ENCODE peak calls at places on chromosomes 6 and 20, in four cellular contexts. One of them, this sample, is unnamed.

GRCh38 chr20:51428451-51429143 is 113.9 kb downstream of the NFATC2 start:
- DNase-seq in GM12878: no peak
- DNase-seq in GM23338: peak
- DNase-seq in K562: peak
- DNase-seq in this sample: peak

GRCh38 chr20:49132995-49133451 is 55.1 kb downstream of the STAU1 start:
- DNase-seq in GM23338: peak
- DNase-seq in K562: peak
- DNase-seq in GM12878: peak
- DNase-seq in this sample: peak

GRCh38 chr6:69961251-69961650 is 94.9 kb downstream of the COL19A1 start:
- DNase-seq in GM23338: no peak
- DNase-seq in K562: no peak
- DNase-seq in GM12878: no peak
- DNase-seq in this sample: no peak

GRCh38 chr6:41785689-41786450 is 1.6 kb upstream of the TOMM6 start:
- DNase-seq in GM12878: no peak
- DNase-seq in K562: no peak
- DNase-seq in GM23338: peak
- DNase-seq in this sample: no peak

GRCh38 chr6:13560651-13561044 is 13.8 kb upstream of the SIRT5 start:
- DNase-seq in GM23338: peak
- DNase-seq in GM12878: no peak
- DNase-seq in K562: peak
- DNase-seq in this sample: no peak

GRCh38 chr20:37781626-37782025 is 87.8 kb downstream of the CTNNBL1 start:
- DNase-seq in GM23338: peak
- DNase-seq in K562: no peak
- DNase-seq in GM12878: no peak
- DNase-seq in this sample: no peak

GRCh38 chr6:150755042-150755441 is 110.5 kb upstream of the MTHFD1L start:
- DNase-seq in GM23338: no peak
- DNase-seq in GM12878: no peak
- DNase-seq in K562: no peak
- DNase-seq in this sample: no peak

GRCh38 chr6:140401666-140402255 is 1027.3 kb upstream of the CITED2 start:
- DNase-seq in GM12878: no peak
- DNase-seq in GM23338: no peak
- DNase-seq in K562: no peak
- DNase-seq in this sample: no peak

GRCh38 chr6:83126223-83126622 is 58.8 kb downstream of the DOP1A start:
- DNase-seq in GM12878: no peak
- DNase-seq in GM23338: no peak
- DNase-seq in K562: no peak
- DNase-seq in this sample: no peak

GRCh38 chr6:63805808-63806572 is 170.4 kb downstream of the PHF3 start:
- DNase-seq in GM23338: no peak
- DNase-seq in GM12878: no peak
- DNase-seq in K562: no peak
- DNase-seq in this sample: peak

GRCh38 chr6:40948598-40948997 is 90.4 kb downstream of the UNC5CL start:
- DNase-seq in GM23338: peak
- DNase-seq in K562: no peak
- DNase-seq in GM12878: no peak
- DNase-seq in this sample: no peak

GRCh38 chr6:150683320-150683719 is 83.6 kb downstream of the PLEKHG1 start:
- DNase-seq in GM12878: no peak
- DNase-seq in GM23338: no peak
- DNase-seq in K562: no peak
- DNase-seq in this sample: no peak

GRCh38 chr20:18663932-18664331 is 76.1 kb downstream of the DTD1 start:
- DNase-seq in GM12878: no peak
- DNase-seq in GM23338: no peak
- DNase-seq in K562: no peak
- DNase-seq in this sample: no peak

GRCh38 chr6:50965495-50965894 is 146.8 kb downstream of the TFAP2B start:
- DNase-seq in GM23338: no peak
- DNase-seq in K562: no peak
- DNase-seq in GM12878: no peak
- DNase-seq in this sample: no peak

GRCh38 chr20:20637998-20638397 is 74.4 kb downstream of the RALGAPA2 start:
- DNase-seq in K562: no peak
- DNase-seq in GM12878: no peak
- DNase-seq in GM23338: no peak
- DNase-seq in this sample: no peak

GRCh38 chr6:15682965-15683822 is 20.4 kb upstream of the DTNBP1 start:
- DNase-seq in GM23338: no peak
- DNase-seq in K562: no peak
- DNase-seq in GM12878: peak
- DNase-seq in this sample: peak

GRCh38 chr6:6729971-6730370 is 141.5 kb downstream of the LY86 start:
- DNase-seq in GM23338: no peak
- DNase-seq in GM12878: no peak
- DNase-seq in K562: no peak
- DNase-seq in this sample: no peak

GRCh38 chr6:124772733-124773319 is 189.4 kb upstream of the RNF217 start:
- DNase-seq in GM12878: no peak
- DNase-seq in GM23338: no peak
- DNase-seq in K562: no peak
- DNase-seq in this sample: no peak

GRCh38 chr6:15417811-15418210 is 171.9 kb downstream of the JARID2 start:
- DNase-seq in GM23338: no peak
- DNase-seq in K562: no peak
- DNase-seq in GM12878: no peak
- DNase-seq in this sample: no peak

GRCh38 chr6:34176261-34177031 is 30.6 kb upstream of the GRM4 start:
- DNase-seq in K562: no peak
- DNase-seq in GM12878: no peak
- DNase-seq in GM23338: no peak
- DNase-seq in this sample: no peak

GRCh38 chr6:122476131-122476530 is 4.5 kb upstream of the SERINC1 start:
- DNase-seq in GM23338: peak
- DNase-seq in K562: no peak
- DNase-seq in GM12878: no peak
- DNase-seq in this sample: peak

GRCh38 chr6:44188819-44189218 is 27.9 kb upstream of the MYMX start:
- DNase-seq in GM12878: no peak
- DNase-seq in GM23338: no peak
- DNase-seq in K562: no peak
- DNase-seq in this sample: peak

GRCh38 chr6:108768176-108768555 is 80.1 kb upstream of the ARMC2 start:
- DNase-seq in GM23338: no peak
- DNase-seq in GM12878: no peak
- DNase-seq in K562: no peak
- DNase-seq in this sample: no peak

GRCh38 chr6:51856508-51856907 is 230.9 kb downstream of the PKHD1 start:
- DNase-seq in GM12878: no peak
- DNase-seq in K562: no peak
- DNase-seq in GM23338: no peak
- DNase-seq in this sample: no peak

GRCh38 chr6:149317656-149318571 is at the start of gene TAB2:
- DNase-seq in K562: peak
- DNase-seq in GM12878: no peak
- DNase-seq in GM23338: peak
- DNase-seq in this sample: no peak

GRCh38 chr6:107894821-107895396 is 63.1 kb downstream of the SEC63 start:
- DNase-seq in GM12878: peak
- DNase-seq in K562: no peak
- DNase-seq in GM23338: no peak
- DNase-seq in this sample: no peak

GRCh38 chr6:84825461-84825860 is 61.1 kb upstream of the TBX18 start:
- DNase-seq in GM23338: no peak
- DNase-seq in K562: no peak
- DNase-seq in GM12878: no peak
- DNase-seq in this sample: no peak

GRCh38 chr6:63440057-63440456 is 120.3 kb upstream of the LGSN start:
- DNase-seq in GM12878: no peak
- DNase-seq in K562: no peak
- DNase-seq in GM23338: no peak
- DNase-seq in this sample: no peak

DNA sequence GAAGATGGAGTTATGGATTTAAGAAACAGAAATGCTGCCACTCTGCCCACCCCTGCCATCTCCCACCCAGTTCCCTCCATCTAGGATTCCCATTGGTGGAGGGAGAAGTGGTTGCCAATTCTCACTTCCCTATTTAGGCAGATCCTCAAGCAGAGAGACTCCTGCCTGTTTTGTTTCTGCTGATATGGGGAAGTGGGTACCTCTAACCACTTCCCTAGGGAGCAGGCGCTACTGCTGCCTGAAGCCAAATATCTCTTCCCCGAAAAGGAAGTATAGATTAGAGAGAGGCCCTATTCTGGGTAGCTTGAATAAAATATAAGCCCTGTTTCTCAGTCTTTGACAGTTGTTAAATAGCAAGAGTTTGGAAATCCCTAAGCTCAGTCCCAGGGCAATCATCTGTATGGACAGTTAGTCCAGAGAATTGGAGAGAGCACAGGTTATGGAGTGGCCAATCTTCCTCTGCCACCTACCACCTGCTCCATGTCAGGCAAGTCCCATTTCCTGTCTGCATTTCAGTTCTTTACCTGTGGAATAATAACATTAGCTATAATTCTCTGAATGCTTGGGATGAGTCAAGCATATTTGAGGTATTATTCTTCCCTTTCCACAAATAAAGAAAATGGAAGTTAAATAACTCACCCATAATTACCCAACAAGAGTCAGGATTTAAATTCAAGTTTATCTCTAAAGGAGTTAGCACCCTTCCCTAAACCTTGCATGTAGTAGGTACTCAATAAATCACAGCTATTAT is 2.6 kb upstream of the ADGB start:
- DNase-seq in K562: no peak
- DNase-seq in GM23338: no peak
- DNase-seq in GM12878: no peak
- DNase-seq in this sample: no peak
- TF ChIP-seq REST in K562: no peak
- TF ChIP-seq REST in GM23338: no peak
- TF ChIP-seq REST in GM12878: no peak
- TF ChIP-seq REST in this sample: no peak

GRCh38 chr6:104527761-104528415 is 331.8 kb downstream of the HACE1 start:
- DNase-seq in K562: peak
- DNase-seq in GM12878: no peak
- DNase-seq in GM23338: peak
- DNase-seq in this sample: peak
- TF ChIP-seq CREB1 in K562: no peak
- TF ChIP-seq CREB1 in GM12878: no peak
- TF ChIP-seq CREB1 in GM23338: no peak
- TF ChIP-seq CREB1 in this sample: no peak

GRCh38 chr6:152301806-152302568 is 335.2 kb downstream of the SYNE1 start:
- DNase-seq in GM12878: peak
- DNase-seq in GM23338: peak
- DNase-seq in K562: peak
- DNase-seq in this sample: peak
- TF ChIP-seq REST in GM12878: no peak
- TF ChIP-seq REST in GM23338: no peak
- TF ChIP-seq REST in K562: no peak
- TF ChIP-seq REST in this sample: no peak

GRCh38 chr20:46939031-46939430 is 44.4 kb downstream of the EYA2 start:
- DNase-seq in K562: peak
- DNase-seq in GM12878: no peak
- DNase-seq in GM23338: peak
- DNase-seq in this sample: peak
- TF ChIP-seq CREB1 in K562: no peak
- TF ChIP-seq CREB1 in GM12878: no peak
- TF ChIP-seq CREB1 in GM23338: no peak
- TF ChIP-seq CREB1 in this sample: no peak

DNA sequence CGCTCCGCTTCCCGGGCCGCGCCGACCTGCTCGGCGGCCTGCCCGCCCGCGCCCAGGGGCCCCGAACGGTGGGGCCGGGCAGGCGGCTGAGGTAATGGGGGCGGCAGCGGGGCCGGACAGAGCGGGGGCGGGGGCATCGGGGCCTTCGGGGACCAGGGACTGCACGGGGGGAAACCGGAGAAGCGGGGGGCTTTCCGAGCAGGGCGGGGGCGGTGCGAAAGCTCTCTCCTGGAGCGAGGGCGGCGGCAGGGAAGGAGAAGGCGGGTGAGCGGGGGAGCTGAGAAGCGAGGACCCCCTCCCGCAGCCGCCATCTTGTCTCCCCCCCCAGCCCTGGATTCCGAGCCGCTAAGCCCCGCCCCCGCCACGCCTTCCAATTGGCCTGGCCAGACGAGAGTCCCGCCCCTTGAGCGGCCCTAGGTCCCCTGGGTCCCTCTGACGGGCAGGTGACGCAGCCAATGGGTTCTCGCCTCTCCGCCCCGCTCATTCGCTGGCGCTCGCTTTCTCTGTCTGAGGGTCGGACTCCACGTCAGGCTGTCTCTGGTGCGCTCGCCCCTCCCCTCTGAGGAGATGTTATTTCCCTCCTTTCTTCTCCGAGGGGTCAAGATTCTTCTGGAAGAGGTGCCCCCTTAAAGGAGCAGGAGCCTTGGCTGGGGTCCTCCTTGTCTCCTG is 470 bp downstream of the BRPF3 start:
- DNase-seq in GM23338: peak
- DNase-seq in GM12878: peak
- DNase-seq in K562: peak
- DNase-seq in this sample: peak
- TF ChIP-seq REST in GM23338: no peak
- TF ChIP-seq REST in GM12878: no peak
- TF ChIP-seq REST in K562: no peak
- TF ChIP-seq REST in this sample: no peak

DNA sequence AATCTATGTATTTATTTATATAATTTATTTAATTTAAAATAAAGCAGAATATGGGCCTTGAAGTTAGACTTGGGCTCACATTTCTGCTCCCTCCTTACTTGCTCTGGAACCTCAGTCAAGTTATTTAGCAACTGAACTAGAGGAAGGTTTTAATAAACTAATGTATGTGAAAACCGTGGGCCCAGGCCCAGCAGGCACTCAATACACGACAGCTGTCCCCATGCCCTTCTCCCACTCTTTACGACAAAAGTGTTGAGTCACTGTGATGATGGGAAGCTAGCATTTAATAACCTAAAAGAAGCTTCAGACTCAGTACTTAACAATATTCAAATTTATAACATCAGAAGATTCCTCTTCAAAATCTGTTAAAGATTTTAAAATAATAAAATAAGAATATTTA is 46.7 kb downstream of the SERAC1 start:
- DNase-seq in K562: peak
- DNase-seq in GM23338: no peak
- DNase-seq in GM12878: no peak
- DNase-seq in this sample: no peak
- TF ChIP-seq CREB1 in K562: no peak
- TF ChIP-seq CREB1 in GM23338: no peak
- TF ChIP-seq CREB1 in GM12878: no peak
- TF ChIP-seq CREB1 in this sample: no peak

GRCh38 chr20:50366270-50367103 is 143.7 kb upstream of the PTPN1 start:
- DNase-seq in GM23338: no peak
- DNase-seq in K562: no peak
- DNase-seq in GM12878: no peak
- DNase-seq in this sample: peak
- TF ChIP-seq REST in GM23338: no peak
- TF ChIP-seq REST in K562: no peak
- TF ChIP-seq REST in GM12878: no peak
- TF ChIP-seq REST in this sample: peak

This sample was measured in HepG2.